ENCODE peak calls at places on chromosomes 11 and 22, in five cellular contexts. Y, J, K, S and A are unnamed samples. For H3K4me1, the result is how much of the 10 kb centered on the place peaks cover.

GRCh38 chr11:35675901-35676610 is 13.5 kb downstream of the TRIM44 start:
- DNase-seq in Y (no peak), J (peak), K (no peak), S (no peak), A (no peak)

GRCh38 chr22:43400449-43400848 is 11.4 kb upstream of the MPPED1 start:
- DNase-seq in Y (no peak), J (no peak), K (no peak), S (no peak), A (no peak)

GRCh38 chr11:36452231-36452630 is 57.8 kb downstream of the TRAF6 start:
- DNase-seq in Y (no peak), J (peak), K (no peak), S (no peak), A (no peak)

GRCh38 chr11:119505861-119506260 is 82.9 kb upstream of the THY1 start:
- DNase-seq in Y (no peak), J (no peak), K (no peak), S (no peak), A (no peak)

GRCh38 chr11:2687782-2688191 is 12.0 kb downstream of the KCNQ1OT1 start:
- DNase-seq in Y (no peak), J (no peak), K (no peak), S (peak), A (no peak)

GRCh38 chr11:45930951-45931563 is 8.6 kb downstream of the LARGE2 start:
- DNase-seq in Y (no peak), J (no peak), K (no peak), S (no peak), A (no peak)

GRCh38 chr11:76523147-76523546 is 78.3 kb downstream of the EMSY start:
- DNase-seq in Y (no peak), J (peak), K (no peak), S (no peak), A (no peak)

GRCh38 chr22:36323855-36324331 is 63.9 kb downstream of the MYH9 start:
- DNase-seq in Y (no peak), J (peak), K (no peak), S (no peak), A (no peak)

GRCh38 chr11:57491371-57492061 is 24.0 kb downstream of the SLC43A1 start:
- DNase-seq in Y (no peak), J (no peak), K (no peak), S (peak), A (peak)

GRCh38 chr11:133925756-133926155 is 31.0 kb downstream of the IGSF9B start:
- DNase-seq in Y (no peak), J (no peak), K (no peak), S (no peak), A (no peak)

GRCh38 chr11:108241370-108242037 is 18.6 kb downstream of the ATM start:
- DNase-seq in Y (no peak), J (no peak), K (no peak), S (no peak), A (no peak)

GRCh38 chr22:48884292-48884691 is 943.4 kb downstream of the BRD1 start:
- DNase-seq in Y (no peak), J (no peak), K (no peak), S (no peak), A (no peak)

GRCh38 chr22:25930710-25931353 is 188.8 kb downstream of the MYO18B start:
- DNase-seq in Y (no peak), J (no peak), K (no peak), S (no peak), A (no peak)

GRCh38 chr11:119676461-119677020 is 52.5 kb downstream of the NECTIN1 start:
- DNase-seq in Y (no peak), J (peak), K (no peak), S (no peak), A (no peak)

GRCh38 chr11:78216021-78216420 is 27.3 kb downstream of the USP35 start:
- DNase-seq in Y (no peak), J (no peak), K (no peak), S (no peak), A (no peak)

GRCh38 chr22:38193580-38193979 is 8.2 kb upstream of the MAFF start:
- DNase-seq in Y (no peak), J (no peak), K (no peak), S (no peak), A (no peak)

GRCh38 chr11:5891216-5891800 is 1.7 kb upstream of the OR52E5 start:
- DNase-seq in Y (no peak), J (peak), K (no peak), S (no peak), A (no peak)

GRCh38 chr22:35436421-35436820 is 36.5 kb downstream of the MCM5 start:
- DNase-seq in Y (no peak), J (no peak), K (no peak), S (no peak), A (no peak)

GRCh38 chr11:88538088-88538487 is 200.6 kb upstream of the CTSC start:
- DNase-seq in Y (no peak), J (peak), K (no peak), S (no peak), A (no peak)

GRCh38 chr11:17974246-17974645 is 38.6 kb downstream of the SERGEF start:
- DNase-seq in Y (no peak), J (no peak), K (no peak), S (no peak), A (no peak)

GRCh38 chr11:55920537-55920936 is 6.2 kb upstream of the OR5W2 start:
- DNase-seq in Y (no peak), J (no peak), K (no peak), S (no peak), A (no peak)

GRCh38 chr11:106723071-106723470 is 295.2 kb downstream of the GUCY1A2 start:
- DNase-seq in Y (no peak), J (no peak), K (no peak), S (no peak), A (no peak)

GRCh38 chr22:22408731-22409696 is 99.5 kb downstream of the ZNF280B start:
- DNase-seq in Y (no peak), J (peak), K (peak), S (peak), A (peak)

GRCh38 chr11:116073854-116074837 is 569.9 kb upstream of the CADM1 start:
- DNase-seq in Y (no peak), J (peak), K (no peak), S (no peak), A (peak)

GRCh38 chr11:74683279-74683871 is 47.9 kb downstream of the CHRDL2 start:
- DNase-seq in Y (no peak), J (no peak), K (no peak), S (no peak), A (peak)

GRCh38 chr11:129946256-129946655 is 50.9 kb upstream of the NFRKB start:
- DNase-seq in Y (no peak), J (peak), K (no peak), S (no peak), A (no peak)

GRCh38 chr11:46615756-46616155 is 1.3 kb downstream of the HARBI1 start:
- DNase-seq in Y (no peak), J (peak), K (no peak), S (no peak), A (no peak)

GRCh38 chr22:35467788-35468187 is 67.8 kb downstream of the MCM5 start:
- DNase-seq in Y (no peak), J (peak), K (no peak), S (peak), A (peak)

GRCh38 chr11:94740975-94741707 is 27.0 kb upstream of the AMOTL1 start:
- DNase-seq in Y (no peak), J (peak), K (no peak), S (peak), A (peak)

GRCh38 chr22:38214248-38215056 is 12.7 kb downstream of the MAFF start:
- DNase-seq in Y (peak), J (peak), K (peak), S (peak), A (peak)

GRCh38 chr11:112632866-112633505 is 328.2 kb upstream of the NCAM1 start:
- DNase-seq in Y (no peak), J (no peak), K (peak), S (no peak), A (no peak)

GRCh38 chr22:47164514-47165337 is 402.3 kb downstream of the TBC1D22A start:
- DNase-seq in Y (no peak), J (no peak), K (no peak), S (peak), A (peak)

GRCh38 chr11:14502039-14502438 is 2.4 kb upstream of the COPB1 start:
- DNase-seq in Y (no peak), J (no peak), K (no peak), S (no peak), A (no peak)

DNA sequence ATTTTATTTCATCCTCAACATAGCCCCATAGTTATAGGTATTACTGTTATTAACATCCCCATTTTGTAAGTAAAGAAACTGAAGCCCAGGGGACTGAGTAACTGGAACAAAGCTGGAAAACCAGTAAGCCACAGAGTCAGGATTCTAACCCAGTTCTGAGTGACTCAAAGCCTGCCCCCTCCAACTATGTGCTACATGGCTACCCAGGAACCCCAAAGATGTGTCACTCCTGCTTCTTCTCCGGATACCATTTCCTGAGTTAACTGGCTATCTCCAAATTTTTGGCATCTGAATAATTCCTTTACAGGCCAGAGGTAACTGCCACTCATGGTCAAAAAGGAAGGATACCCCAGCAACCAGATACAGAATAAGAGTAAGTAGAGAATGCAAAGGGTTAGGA is 43.6 kb downstream of the TENM4 start:
- DNase-seq in Y (no peak), J (no peak), K (no peak), S (no peak), A (no peak)
- H3K14ac ChIP-seq in Y (no peak), J (no peak), K (no peak), S (no peak), A (no peak)

DNA sequence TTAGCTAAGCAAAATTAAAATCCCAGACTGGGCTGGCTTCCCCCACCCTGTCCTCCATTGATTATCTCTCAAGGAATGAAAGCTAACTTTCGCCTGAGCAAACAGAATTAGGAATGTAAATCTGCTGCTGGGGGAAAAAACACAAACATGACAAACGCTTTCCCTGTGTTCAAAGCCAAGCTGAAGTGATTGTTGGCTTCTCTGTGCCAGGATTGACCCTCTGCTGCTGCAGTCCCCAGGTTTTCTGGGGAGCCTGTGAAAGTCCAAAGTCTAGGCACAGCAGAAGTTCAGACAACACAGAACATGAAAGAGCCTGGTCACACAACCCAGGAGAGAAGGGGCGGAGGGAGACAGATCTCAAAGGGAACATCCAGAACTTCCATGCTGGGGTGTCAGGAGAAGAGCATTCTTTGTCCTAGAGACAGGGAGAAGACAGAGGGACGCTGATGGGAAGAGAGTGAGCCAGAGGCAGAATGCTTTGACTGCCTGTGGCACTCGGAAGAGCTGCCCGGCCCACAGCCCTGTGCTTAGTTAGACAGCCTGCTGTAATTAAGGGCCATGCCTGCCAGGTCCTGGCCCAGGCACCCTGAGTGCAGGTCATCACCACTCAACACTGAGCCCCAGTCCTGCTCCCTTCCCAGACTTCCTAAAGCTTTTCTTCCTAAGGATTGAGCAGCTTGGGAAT is 6.9 kb downstream of the PATZ1 start:
- DNase-seq in Y (no peak), J (no peak), K (no peak), S (no peak), A (no peak)
- H2BK12ac ChIP-seq in Y (no peak), J (no peak), K (no peak), S (no peak), A (no peak)

GRCh38 chr22:49964493-49965290 is 4.1 kb downstream of the PIM3 start:
- DNase-seq in Y (no peak), J (no peak), K (no peak), S (peak), A (no peak)
- H3K4me1 ChIP-seq in Y (under half), J (half or more), K (under half), S (under half), A (under half)

DNA sequence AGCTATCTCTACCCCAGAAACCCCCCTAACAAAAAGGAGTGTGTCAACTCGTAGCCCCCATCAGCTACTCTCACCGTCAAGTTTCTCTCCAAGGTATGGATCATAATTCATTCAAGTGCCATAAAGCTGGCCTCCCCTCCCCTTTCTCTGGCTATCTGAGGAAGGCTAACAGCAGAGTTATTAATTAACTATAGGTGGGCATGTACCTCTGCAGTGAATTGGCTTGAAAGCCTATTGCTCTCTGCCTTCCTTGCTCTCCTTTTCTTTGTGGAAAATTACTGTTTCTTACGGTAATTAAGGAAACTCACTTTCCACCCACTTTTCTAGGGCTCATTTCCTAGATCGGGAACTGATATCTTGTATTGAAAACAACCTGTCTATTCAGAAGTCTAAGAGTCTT is 14.1 kb downstream of the POLA2 start:
- DNase-seq in Y (no peak), J (no peak), K (no peak), S (no peak), A (no peak)
- H3K14ac ChIP-seq in Y (no peak), J (no peak), K (peak), S (no peak), A (no peak)

GRCh38 chr11:117457031-117457785 is 129.6 kb downstream of the CEP164 start:
- DNase-seq in Y (no peak), J (no peak), K (no peak), S (no peak), A (no peak)

GRCh38 chr11:117459121-117459978 is 131.7 kb downstream of the CEP164 start:
- DNase-seq in Y (no peak), J (no peak), K (no peak), S (no peak), A (no peak)

GRCh38 chr11:117459979-117460300 is 132.3 kb downstream of the CEP164 start:
- DNase-seq in Y (no peak), J (no peak), K (no peak), S (no peak), A (no peak)

GRCh38 chr11:117457835-117458234 is 130.2 kb downstream of the CEP164 start:
- DNase-seq in Y (no peak), J (no peak), K (no peak), S (no peak), A (no peak)

GRCh38 chr11:117458275-117459120 is 130.8 kb downstream of the CEP164 start:
- DNase-seq in Y (no peak), J (no peak), K (no peak), S (no peak), A (no peak)
- H2BK12ac ChIP-seq in Y (peak), J (no peak), K (no peak), S (no peak), A (peak)

DNA sequence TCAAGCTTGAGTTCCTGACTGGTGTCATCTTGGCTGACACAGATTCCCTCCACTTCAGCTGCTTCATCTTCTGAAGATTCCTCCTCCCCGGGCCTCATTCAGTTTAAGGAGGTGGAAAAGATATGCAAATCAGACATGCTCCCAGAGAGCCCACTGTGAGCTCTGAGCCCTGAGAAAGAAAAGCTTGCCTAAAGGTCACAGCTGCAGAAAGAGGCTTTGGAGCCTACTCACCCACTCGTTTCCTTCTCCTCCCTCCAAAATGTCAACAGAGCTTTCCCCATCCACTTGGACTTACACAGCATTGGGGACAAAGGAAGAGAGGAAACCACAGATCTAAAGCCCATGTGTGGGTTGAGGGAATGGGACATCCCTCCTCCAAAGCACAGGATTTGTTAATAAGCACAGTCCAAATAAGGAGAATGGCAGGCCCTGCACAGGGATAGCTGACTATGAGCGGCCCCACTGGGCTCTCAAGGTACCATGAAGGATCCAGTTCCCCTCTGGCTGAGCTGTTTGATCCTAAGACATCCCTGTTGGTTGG is 158.4 kb downstream of the ETS1 start:
- DNase-seq in Y (no peak), J (no peak), K (no peak), S (no peak), A (no peak)
- H3K4me1 ChIP-seq in Y (under half), J (under half), K (under half), S (under half), A (under half)